ENCODE peak calls at places on chromosomes 1 and 21, in nine cellular contexts. Z, H, J, T, O, S, X, I and V are unnamed samples.
A peak's percentile ranks its signal among the peaks of the same experiment; 100 is the strongest.

GRCh38 chr1:95742591-95743089 is 508.6 kb downstream of the RWDD3 start:
- DNase-seq in J (no peak), T (no peak), O (no peak), Z (no peak), H (no peak), S (no peak), X (no peak), I (peak; percentile 20), V (no peak)

GRCh38 chr1:235910357-235911299 is 43.9 kb upstream of the LYST start:
- DNase-seq in Z (peak; percentile 73), O (no peak), J (no peak), S (no peak), X (no peak), H (peak; percentile 53), I (peak; percentile 92), T (peak; percentile 94), V (no peak)

GRCh38 chr1:86779308-86780191 is 75.2 kb downstream of the SH3GLB1 start:
- DNase-seq in J (no peak), H (no peak), T (no peak), S (no peak), O (no peak), Z (no peak), I (peak; percentile 68), X (no peak), V (peak; percentile 31)

GRCh38 chr1:45545019-45545493 is 5.6 kb upstream of the AKR1A1 start:
- DNase-seq in J (no peak), T (no peak), Z (no peak), S (no peak), X (no peak), I (peak; percentile 18), O (no peak), H (no peak), V (no peak)

GRCh38 chr1:154726443-154726842 is 118.5 kb upstream of the ADAR start:
- DNase-seq in X (no peak), I (peak; percentile 61), S (no peak), T (no peak), H (no peak), J (no peak), Z (no peak), O (no peak), V (no peak)

GRCh38 chr1:6603424-6603850 is 768 bp upstream of the KLHL21 start:
- DNase-seq in I (peak; percentile 62), S (peak; percentile 40), T (no peak), Z (peak; percentile 87), X (peak; percentile 86), H (peak; percentile 71), O (peak; percentile 76), J (no peak), V (peak; percentile 59)

GRCh38 chr1:82775402-82776000 is 974.8 kb downstream of the ADGRL2 start:
- DNase-seq in T (peak; percentile 5), I (peak; percentile 85), H (no peak), J (no peak), S (no peak), O (peak; percentile 34), Z (no peak), X (no peak), V (peak; percentile 23)

GRCh38 chr1:190858140-190858539 is 380.5 kb upstream of the BRINP3 start:
- DNase-seq in I (no peak), J (no peak), X (no peak), Z (no peak), T (no peak), S (no peak), H (no peak), O (no peak), V (no peak)

GRCh38 chr21:46122241-46122671 is 24.3 kb downstream of the COL6A2 start:
- DNase-seq in J (no peak), S (no peak), T (peak; percentile 18), I (peak; percentile 77), X (no peak), Z (peak; percentile 66), O (peak; percentile 16), H (peak; percentile 11), V (no peak)

GRCh38 chr1:160108888-160109662 is 6.5 kb upstream of the ATP1A2 start:
- DNase-seq in H (no peak), S (no peak), I (peak; percentile 73), J (no peak), T (peak; percentile 75), X (no peak), O (no peak), Z (no peak), V (no peak)

GRCh38 chr1:183968386-183968785 is 69.1 kb downstream of the COLGALT2 start:
- DNase-seq in H (no peak), Z (no peak), X (no peak), J (no peak), O (no peak), I (no peak), T (no peak), S (no peak), V (no peak)

GRCh38 chr1:41822865-41823264 is 95.9 kb downstream of the HIVEP3 start:
- DNase-seq in X (no peak), H (no peak), O (no peak), Z (no peak), S (no peak), I (no peak), J (no peak), T (no peak), V (peak; percentile 35)

GRCh38 chr1:83114136-83114834 is 884.6 kb downstream of the TTLL7 start:
- DNase-seq in I (no peak), Z (no peak), O (no peak), T (no peak), H (no peak), S (no peak), J (no peak), X (no peak), V (no peak)

GRCh38 chr1:202240956-202241355 is 47.4 kb downstream of the LGR6 start:
- DNase-seq in O (no peak), T (no peak), X (no peak), S (no peak), J (no peak), I (no peak), H (no peak), Z (no peak), V (no peak)

GRCh38 chr1:30331415-30332065 is 391.8 kb downstream of the MATN1 start:
- DNase-seq in Z (peak; percentile 48), O (peak; percentile 27), X (peak; percentile 38), S (no peak), H (no peak), J (no peak), T (no peak), I (no peak), V (peak; percentile 9)

GRCh38 chr21:43809853-43810504 is 20.6 kb downstream of the RRP1 start:
- DNase-seq in O (no peak), Z (no peak), T (no peak), S (no peak), H (no peak), X (no peak), I (no peak), J (no peak), V (no peak)

GRCh38 chr21:43806017-43806710 is 16.8 kb downstream of the RRP1 start:
- DNase-seq in O (no peak), X (no peak), H (no peak), T (no peak), I (no peak), J (no peak), S (no peak), Z (no peak), V (no peak)

GRCh38 chr21:43809346-43809799 is 20.0 kb downstream of the RRP1 start:
- DNase-seq in S (no peak), O (no peak), I (no peak), X (no peak), Z (no peak), J (no peak), H (no peak), T (no peak), V (no peak)

GRCh38 chr21:43808832-43809251 is 19.5 kb downstream of the RRP1 start:
- DNase-seq in T (no peak), X (no peak), O (no peak), J (peak; percentile 49), S (no peak), Z (no peak), H (no peak), I (no peak), V (no peak)

GRCh38 chr21:43808367-43808766 is 19.0 kb downstream of the RRP1 start:
- DNase-seq in Z (no peak), X (no peak), J (no peak), H (no peak), T (no peak), O (no peak), S (no peak), I (no peak), V (no peak)
- H3K4me1 ChIP-seq in Z (peaks cover 23% of the 10 kb centered on the region), X (no peaks in the 10 kb centered on the region), J (peaks cover 7% of the 10 kb centered on the region), H (peaks cover 8% of the 10 kb centered on the region), T (peaks cover 9% of the 10 kb centered on the region), O (peaks cover 7% of the 10 kb centered on the region), S (peaks cover 8% of the 10 kb centered on the region), I (peaks cover 6% of the 10 kb centered on the region), V (peaks cover 6% of the 10 kb centered on the region)

GRCh38 chr21:42118901-42119300 is 47.8 kb downstream of the UMODL1 start:
- DNase-seq in H (no peak), J (no peak), Z (no peak), T (no peak), I (no peak), X (no peak), O (no peak), S (no peak), V (no peak)
- H3K4me3 ChIP-seq in H (no peak overlapping the region), J (no peak overlapping the region), Z (no peak overlapping the region), T (no peak overlapping the region), I (no peak overlapping the region), X (no peak overlapping the region), O (no peak overlapping the region), S (no peak overlapping the region), V (no peak overlapping the region)

GRCh38 chr1:179384027-179384426 is 18.3 kb downstream of the AXDND1 start:
- DNase-seq in H (no peak), X (no peak), T (no peak), S (no peak), O (no peak), Z (no peak), I (no peak), J (no peak), V (no peak)
- H3K4me1 ChIP-seq in H (no peaks in the 10 kb centered on the region), X (no peaks in the 10 kb centered on the region), T (peaks cover 5% of the 10 kb centered on the region), S (no peaks in the 10 kb centered on the region), O (no peaks in the 10 kb centered on the region), Z (no peaks in the 10 kb centered on the region), I (no peaks in the 10 kb centered on the region), J (no peaks in the 10 kb centered on the region), V (no peaks in the 10 kb centered on the region)

DNA sequence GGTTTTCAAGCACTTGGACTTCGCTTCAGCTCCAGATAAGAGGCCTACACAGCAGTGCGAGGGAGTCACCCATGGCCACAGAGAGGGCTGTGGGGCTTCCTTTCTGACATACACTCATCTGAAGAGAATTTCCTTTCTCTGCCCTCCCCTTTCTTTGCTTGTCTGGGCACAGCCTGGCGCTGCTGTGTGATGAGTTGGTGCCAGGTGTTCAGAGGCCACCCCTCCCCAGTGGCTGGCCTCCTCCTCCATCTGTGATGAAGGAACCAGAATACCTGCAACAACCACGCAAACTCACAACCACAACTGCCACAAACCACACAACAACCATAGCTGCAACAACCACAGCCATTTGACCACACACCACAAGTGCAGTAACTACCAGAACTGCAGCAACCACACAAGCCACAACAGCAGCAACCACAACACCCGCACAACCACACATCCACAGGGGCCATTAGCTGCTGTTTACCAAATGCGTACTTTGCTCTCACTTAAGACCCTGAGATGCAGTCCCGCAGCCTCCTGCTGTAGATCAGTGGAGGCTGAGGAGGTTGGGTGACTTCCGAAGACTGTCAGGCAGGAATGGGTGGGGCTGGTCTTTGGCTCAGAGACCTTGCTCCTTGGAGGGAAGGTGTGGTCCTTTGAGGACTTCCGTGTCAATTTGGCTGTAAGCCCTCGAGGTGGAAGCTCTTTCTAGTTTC is 71.1 kb downstream of the IER5 start:
- DNase-seq in J (peak; percentile 11), S (peak; percentile 40), O (peak; percentile 71), X (no peak), I (peak; percentile 82), T (no peak), H (no peak), Z (no peak), V (peak; percentile 82)
- H3K4me3 ChIP-seq in J (no peak overlapping the region), S (no peak overlapping the region), O (no peak overlapping the region), X (no peak overlapping the region), I (no peak overlapping the region), T (no peak overlapping the region), H (no peak overlapping the region), Z (no peak overlapping the region), V (no peak overlapping the region)

GRCh38 chr21:44350773-44351481 is 2.5 kb upstream of the TRPM2 start:
- DNase-seq in O (no peak), X (no peak), Z (no peak), H (no peak), S (no peak), T (no peak), J (no peak), I (no peak), V (no peak)
- H3K4me1 ChIP-seq in O (peaks cover 9% of the 10 kb centered on the region), X (no peaks in the 10 kb centered on the region), Z (peaks cover 6% of the 10 kb centered on the region), H (no peaks in the 10 kb centered on the region), S (peaks cover 23% of the 10 kb centered on the region), T (no peaks in the 10 kb centered on the region), J (peaks cover 10% of the 10 kb centered on the region), I (no peaks in the 10 kb centered on the region), V (no peaks in the 10 kb centered on the region)